ENCODE peak calls at places on chromosomes 13 and 19, in five cellular contexts. T is neuronal stem cell; Y is CD8-positive, alpha-beta T cell; I is thoracic aorta; X is body of pancreas. L is an unnamed sample.

GRCh38 chr19:51566489-51567100 is 4.5 kb upstream of the ZNF175 start:
- DNase-seq in T (no peak), Y (no peak), I (no peak), X (no peak), L (no peak)

GRCh38 chr19:36577271-36577996 is 4.3 kb upstream of the ZNF529 start:
- DNase-seq in T (no peak), Y (no peak), I (no peak), X (no peak), L (no peak)

GRCh38 chr19:49691243-49692101 is 556 bp downstream of the CPT1C start:
- DNase-seq in T (peak; percentile 80), Y (no peak), I (no peak), X (no peak), L (peak; percentile 75)

GRCh38 chr13:59332966-59333365 is 830.8 kb downstream of the DIAPH3 start:
- DNase-seq in T (no peak), Y (no peak), I (no peak), X (peak; percentile 37), L (no peak)

GRCh38 chr13:99465454-99465853 is 35.8 kb upstream of the TM9SF2 start:
- DNase-seq in T (no peak), Y (no peak), I (no peak), X (no peak), L (no peak)

GRCh38 chr13:112725346-112726017 is 35.6 kb downstream of the ATP11A start:
- DNase-seq in T (no peak), Y (no peak), I (no peak), X (no peak), L (no peak)

GRCh38 chr19:30056580-30056979 is 114.5 kb downstream of the URI1 start:
- DNase-seq in T (no peak), Y (no peak), I (no peak), X (no peak), L (no peak)

GRCh38 chr19:30001301-30001700 is 59.3 kb downstream of the URI1 start:
- DNase-seq in T (no peak), Y (no peak), I (no peak), X (no peak), L (no peak)

GRCh38 chr13:91155512-91156114 is 191.9 kb upstream of the MIR17HG start:
- DNase-seq in T (no peak), Y (no peak), I (no peak), X (peak; percentile 21), L (no peak)

GRCh38 chr13:93966267-93966936 is 513.1 kb downstream of the DCT start:
- DNase-seq in T (no peak), Y (no peak), I (no peak), X (no peak), L (no peak)

GRCh38 chr13:20407759-20408158 is 117.9 kb downstream of the CRYL1 start:
- DNase-seq in T (no peak), Y (peak; percentile 15), I (no peak), X (no peak), L (no peak)

GRCh38 chr13:74838096-74838495 is 643.9 kb downstream of the TBC1D4 start:
- DNase-seq in T (no peak), Y (no peak), I (no peak), X (no peak), L (no peak)

GRCh38 chr19:17479325-17479791 is 9.0 kb downstream of the SLC27A1 start:
- DNase-seq in T (no peak), Y (no peak), I (no peak), X (no peak), L (no peak)

GRCh38 chr19:40239415-40240226 is 13.1 kb upstream of the CCNP start:
- DNase-seq in T (no peak), Y (no peak), I (no peak), X (no peak), L (no peak)
- H3K36me3 ChIP-seq in T (peaks cover 45% of the 10 kb centered on the region), Y (peaks cover 69% of the 10 kb centered on the region), I (peaks cover 62% of the 10 kb centered on the region), X (peaks cover 17% of the 10 kb centered on the region), L (peaks cover 35% of the 10 kb centered on the region)

DNA sequence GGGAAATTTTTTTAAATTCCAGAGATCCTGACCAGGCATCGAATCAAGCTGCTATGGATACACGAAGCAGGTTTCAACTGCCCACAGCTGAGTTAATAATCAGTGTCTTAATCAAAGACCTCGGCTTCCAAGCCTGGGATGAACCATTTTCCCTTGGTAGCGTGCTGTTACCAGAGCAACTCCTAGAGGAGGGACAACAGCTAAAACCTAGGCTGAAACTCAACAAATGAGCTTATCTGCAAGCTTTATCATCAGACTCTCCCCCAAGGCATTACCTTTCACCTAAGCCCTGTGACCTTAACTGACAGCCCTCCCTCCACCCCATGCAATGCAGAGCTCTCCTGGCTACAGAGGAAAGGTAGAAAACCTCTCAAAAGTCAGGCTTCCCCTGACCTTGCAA is 39.7 kb downstream of the RCBTB1 start:
- DNase-seq in T (no peak), Y (no peak), I (no peak), X (no peak), L (no peak)
- H3K36me3 ChIP-seq in T (peaks cover 4% of the 10 kb centered on the region), Y (no peaks in the 10 kb centered on the region), I (peaks cover 12% of the 10 kb centered on the region), X (no peaks in the 10 kb centered on the region), L (peaks cover 9% of the 10 kb centered on the region)

GRCh38 chr19:7881910-7882309 is 6.4 kb upstream of the LRRC8E start:
- DNase-seq in T (no peak), Y (no peak), I (no peak), X (no peak), L (no peak)
- H3K36me3 ChIP-seq in T (no peaks in the 10 kb centered on the region), Y (no peaks in the 10 kb centered on the region), I (no peaks in the 10 kb centered on the region), X (no peaks in the 10 kb centered on the region), L (no peaks in the 10 kb centered on the region)

GRCh38 chr13:69683921-69684663 is 423.5 kb upstream of the ATXN8OS start:
- DNase-seq in T (no peak), Y (no peak), I (no peak), X (peak; percentile 6), L (peak; percentile 48)
- H3K36me3 ChIP-seq in T (no peaks in the 10 kb centered on the region), Y (no peaks in the 10 kb centered on the region), I (no peaks in the 10 kb centered on the region), X (no peaks in the 10 kb centered on the region), L (no peaks in the 10 kb centered on the region)

GRCh38 chr19:1622007-1622406 is 16.7 kb upstream of the UQCR11 start:
- DNase-seq in T (no peak), Y (no peak), I (no peak), X (no peak), L (no peak)

GRCh38 chr19:1621574-1621973 is 16.3 kb upstream of the UQCR11 start:
- DNase-seq in T (no peak), Y (no peak), I (no peak), X (no peak), L (no peak)

GRCh38 chr19:1622541-1622940 is 17.3 kb upstream of the UQCR11 start:
- DNase-seq in T (no peak), Y (no peak), I (no peak), X (no peak), L (no peak)

GRCh38 chr19:1619703-1620102 is 14.4 kb upstream of the UQCR11 start:
- DNase-seq in T (no peak), Y (no peak), I (no peak), X (no peak), L (no peak)

DNA sequence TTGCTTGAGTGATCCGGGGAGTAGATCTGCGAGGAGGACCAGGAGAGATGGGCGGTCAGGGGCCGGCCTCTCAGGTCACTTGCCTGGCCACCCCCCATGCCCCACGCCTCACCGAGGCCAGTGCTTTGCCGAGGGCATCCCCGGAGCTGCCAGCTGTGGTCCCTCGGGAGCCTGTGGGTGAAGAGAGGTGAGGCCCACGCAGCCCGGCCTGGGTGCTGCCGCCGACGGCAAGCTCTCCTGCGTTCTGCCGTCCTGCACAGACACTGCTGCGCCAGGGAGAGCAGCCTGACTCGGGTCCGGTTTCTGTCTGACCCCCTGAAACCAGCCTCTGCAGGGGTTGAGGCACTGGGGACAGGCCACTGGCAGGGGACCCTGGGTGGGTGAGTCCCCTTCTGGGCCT is 15.8 kb upstream of the UQCR11 start:
- DNase-seq in T (no peak), Y (no peak), I (no peak), X (no peak), L (no peak)
- H3K36me3 ChIP-seq in T (peaks cover 76% of the 10 kb centered on the region), Y (peaks cover 10% of the 10 kb centered on the region), I (peaks cover 26% of the 10 kb centered on the region), X (no peaks in the 10 kb centered on the region), L (peaks cover 75% of the 10 kb centered on the region)

DNA sequence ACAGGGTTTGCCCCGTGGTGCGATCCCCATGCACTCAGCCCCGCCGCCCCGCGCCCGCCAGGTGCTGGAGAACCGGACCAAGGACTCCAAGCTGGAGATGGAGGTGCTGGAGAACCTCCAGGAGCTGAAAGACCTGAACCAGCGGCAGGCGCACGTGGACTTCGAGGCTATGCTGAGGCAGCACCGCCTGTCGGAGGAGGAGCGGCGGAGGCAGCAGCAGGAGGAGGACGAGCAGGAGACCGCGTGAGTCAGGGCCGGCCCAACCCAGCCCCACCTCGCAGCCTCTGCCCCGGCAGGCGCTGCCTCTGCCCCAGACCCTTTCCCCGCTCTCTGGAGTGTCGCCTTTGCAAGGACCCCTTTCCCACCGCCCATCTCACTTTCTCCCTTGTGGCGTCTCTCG is 11.3 kb downstream of the YJU2 start:
- DNase-seq in T (no peak), Y (no peak), I (no peak), X (no peak), L (no peak)
- H3K36me3 ChIP-seq in T (peaks cover 37% of the 10 kb centered on the region), Y (peaks cover 32% of the 10 kb centered on the region), I (peaks cover 82% of the 10 kb centered on the region), X (peaks cover 26% of the 10 kb centered on the region), L (peaks cover 47% of the 10 kb centered on the region)

DNA sequence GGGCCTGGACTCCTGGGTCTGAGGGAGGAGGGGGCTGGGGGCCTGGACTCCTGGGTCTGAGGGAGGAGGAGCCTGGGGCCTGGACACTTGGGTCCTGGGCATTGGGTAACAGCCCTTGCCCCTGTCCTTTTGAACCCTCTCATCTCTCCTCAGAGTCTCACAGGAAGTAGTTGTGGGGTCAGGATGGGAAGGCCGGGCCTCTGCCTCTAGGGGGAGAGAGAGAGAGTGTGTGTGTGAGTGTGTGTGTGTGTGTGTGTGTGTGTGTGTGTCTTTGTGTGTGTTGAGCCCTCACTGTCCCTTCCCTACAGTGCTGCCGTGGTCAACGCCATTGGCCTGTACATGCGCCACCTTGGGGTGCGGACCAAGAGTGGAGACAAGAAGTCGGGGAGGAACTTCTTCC is 10.9 kb downstream of the ARHGEF1 start:
- DNase-seq in T (no peak), Y (no peak), I (no peak), X (no peak), L (peak; percentile 35)
- H3K36me3 ChIP-seq in T (peaks cover 19% of the 10 kb centered on the region), Y (peaks cover 69% of the 10 kb centered on the region), I (peaks cover 52% of the 10 kb centered on the region), X (peaks cover 1% of the 10 kb centered on the region), L (peaks cover 23% of the 10 kb centered on the region)

DNA sequence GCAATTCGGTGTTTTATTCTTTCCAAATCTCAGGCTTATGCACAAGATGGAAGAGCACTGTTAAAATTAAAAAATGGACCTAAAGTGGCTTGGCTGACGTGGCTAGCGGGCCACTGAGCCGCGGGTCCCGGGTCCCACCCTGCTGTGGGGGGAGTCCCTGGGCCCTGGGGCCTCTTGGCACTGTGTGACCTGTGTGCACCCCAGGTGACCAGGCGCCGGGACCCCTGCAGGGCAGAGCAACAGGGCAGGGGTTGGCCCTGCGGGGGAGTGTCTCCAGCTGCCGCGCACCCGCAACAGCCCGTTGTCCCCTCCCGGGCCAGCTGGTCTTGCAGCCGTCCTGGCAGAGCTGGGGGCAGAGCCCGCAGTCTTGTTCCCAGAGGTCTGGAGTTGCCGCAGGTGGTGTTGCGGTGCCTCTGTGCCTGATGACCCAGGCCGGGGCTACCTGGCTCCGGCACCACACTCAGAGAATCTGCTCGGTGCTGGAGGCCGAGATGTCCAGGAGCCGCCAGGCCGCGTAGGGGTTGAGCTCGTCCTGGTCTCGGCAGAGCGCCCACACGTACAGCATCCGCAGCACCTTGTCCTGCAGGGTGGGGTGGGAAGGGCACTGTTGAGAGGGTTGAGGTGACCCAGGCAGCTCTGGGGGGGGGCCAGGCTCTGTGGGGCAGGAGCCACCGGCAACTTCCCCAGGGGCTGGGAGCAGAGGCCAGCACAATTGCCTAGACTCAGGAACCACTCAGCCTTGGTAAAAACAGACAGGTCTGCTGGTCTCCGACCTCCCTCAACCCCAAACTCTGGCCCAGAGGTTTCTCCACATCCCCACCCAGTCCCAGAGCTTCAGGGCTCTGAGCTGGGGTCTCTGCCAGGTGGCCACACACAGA is 1.0 kb upstream of the CTXN1 start:
- DNase-seq in T (no peak), Y (no peak), I (no peak), X (no peak), L (no peak)
- H3K36me3 ChIP-seq in T (peaks cover 30% of the 10 kb centered on the region), Y (peaks cover 11% of the 10 kb centered on the region), I (peaks cover 26% of the 10 kb centered on the region), X (no peaks in the 10 kb centered on the region), L (peaks cover 23% of the 10 kb centered on the region)